ENCODE peak calls at places on chromosomes 7 and 10, in seven cellular contexts. G is brain microvascular endothelial cell, M is astrocyte of the spinal cord, X is PC-3, S is AG10803, L is fibroblast of pulmonary artery, N is cardiac fibroblast. K is an unnamed sample.

GRCh38 chr10:48811917-48812316 is 127.2 kb downstream of the WDFY4 start:
- DNase-seq in S (peak), N (peak), X (no peak), M (no peak), G (peak), L (no peak), K (no peak)

GRCh38 chr7:46544396-46545008 is 623.4 kb upstream of the IGFBP3 start:
- DNase-seq in L (peak), X (peak), G (no peak), M (peak), N (peak), S (peak), K (no peak)

GRCh38 chr7:97859606-97860204 is 12.5 kb downstream of the ASNS start:
- DNase-seq in G (no peak), L (no peak), M (no peak), X (no peak), S (no peak), N (peak), K (no peak)

GRCh38 chr7:148575640-148576411 is 14.7 kb upstream of the C7orf33 start:
- DNase-seq in M (peak), X (peak), S (peak), N (peak), L (peak), G (peak), K (peak)

GRCh38 chr10:117537436-117537903 is 5.1 kb upstream of the EMX2 start:
- DNase-seq in X (peak), L (no peak), S (no peak), M (no peak), G (no peak), N (no peak), K (peak)

GRCh38 chr10:123578721-123579120 is 87.4 kb upstream of the GPR26 start:
- DNase-seq in G (no peak), M (no peak), S (no peak), X (no peak), N (no peak), L (no peak), K (peak)

GRCh38 chr10:85655394-85655793 is 711.2 kb downstream of the GRID1 start:
- DNase-seq in S (no peak), N (no peak), M (peak), L (no peak), G (peak), X (no peak), K (no peak)

GRCh38 chr7:149414745-149415390 is 46.0 kb downstream of the ZNF777 start:
- DNase-seq in G (peak), L (peak), X (no peak), N (peak), S (peak), M (peak), K (peak)

GRCh38 chr10:84574101-84574500 is 245.7 kb downstream of the CCSER2 start:
- DNase-seq in X (peak), N (no peak), M (no peak), G (peak), L (no peak), S (no peak), K (no peak)

GRCh38 chr7:816751-817671 is 15.3 kb upstream of the SUN1 start:
- DNase-seq in X (peak), G (no peak), S (no peak), M (peak), L (no peak), N (no peak), K (no peak)

GRCh38 chr7:116733924-116734591 is 62.1 kb downstream of the MET start:
- DNase-seq in L (no peak), M (no peak), G (no peak), S (no peak), X (no peak), N (no peak), K (no peak)

GRCh38 chr7:102872460-102872859 is 40.3 kb upstream of the LRRC17 start:
- DNase-seq in S (peak), N (peak), M (peak), X (peak), G (peak), L (peak), K (no peak)

GRCh38 chr7:110010379-110010778 is 1080.5 kb upstream of the LRRN3 start:
- DNase-seq in M (no peak), G (no peak), L (no peak), S (no peak), N (no peak), X (no peak), K (no peak)

GRCh38 chr7:129271500-129272355 is 46.9 kb downstream of the AHCYL2 start:
- DNase-seq in M (peak), G (peak), N (peak), S (peak), L (peak), X (peak), K (no peak)

GRCh38 chr7:50591480-50592438 is 26.6 kb upstream of the DDC start:
- DNase-seq in G (no peak), L (no peak), N (no peak), X (no peak), M (no peak), S (no peak), K (no peak)

GRCh38 chr7:33836797-33837355 is 68.5 kb upstream of the BMPER start:
- DNase-seq in G (no peak), X (peak), L (no peak), N (no peak), S (no peak), M (no peak), K (no peak)

GRCh38 chr7:19268737-19269136 is 123.5 kb upstream of the FERD3L start:
- DNase-seq in X (no peak), N (peak), L (peak), M (no peak), G (no peak), S (peak), K (no peak)

GRCh38 chr7:2633538-2634264 is 1.9 kb downstream of the TTYH3 start:
- DNase-seq in S (peak), N (peak), X (peak), G (peak), L (peak), M (peak), K (no peak)

GRCh38 chr10:99623919-99624318 is 3.7 kb upstream of the SLC25A28 start:
- DNase-seq in N (no peak), S (no peak), L (no peak), M (no peak), G (no peak), X (no peak), K (no peak)

DNA sequence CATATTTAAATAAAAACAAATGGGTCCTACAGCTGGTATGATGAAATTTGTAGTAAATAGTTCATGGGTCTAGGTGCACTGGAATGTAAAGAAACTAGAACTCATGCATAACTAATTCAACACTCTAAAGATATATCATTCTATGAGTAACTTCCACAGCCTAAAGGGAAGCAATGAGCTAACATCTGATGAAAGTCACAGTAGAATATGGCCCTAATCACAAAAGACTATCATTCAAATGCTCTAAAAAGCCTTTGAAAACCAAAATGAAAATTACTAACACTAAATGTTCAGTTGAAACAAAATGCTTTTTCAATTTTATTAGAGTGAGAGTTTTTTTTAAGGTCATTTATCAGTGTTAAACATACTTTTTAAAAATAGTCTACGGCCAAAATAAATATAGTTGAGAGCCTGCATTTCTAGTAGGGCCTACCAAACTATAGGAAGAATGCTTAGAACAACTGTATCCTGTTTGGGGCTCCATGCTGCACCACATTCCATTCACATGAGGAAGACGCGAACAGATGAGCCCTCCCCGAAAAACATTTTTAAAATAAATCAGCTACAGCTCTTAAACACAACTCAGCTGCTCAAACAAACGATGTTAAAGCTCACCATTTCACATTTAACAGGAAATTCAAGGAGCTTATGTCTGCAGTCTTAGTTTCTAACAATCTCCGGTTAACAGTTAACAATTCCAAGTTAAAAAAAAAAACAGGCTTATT is 134.4 kb downstream of the NRBF2 start:
- DNase-seq in S (peak), M (peak), N (peak), G (peak), L (peak), X (peak), K (no peak)
- H3K4me3 ChIP-seq in S (peak), M (peak), N (peak), G (peak), L (peak), X (peak), K (peak)

DNA sequence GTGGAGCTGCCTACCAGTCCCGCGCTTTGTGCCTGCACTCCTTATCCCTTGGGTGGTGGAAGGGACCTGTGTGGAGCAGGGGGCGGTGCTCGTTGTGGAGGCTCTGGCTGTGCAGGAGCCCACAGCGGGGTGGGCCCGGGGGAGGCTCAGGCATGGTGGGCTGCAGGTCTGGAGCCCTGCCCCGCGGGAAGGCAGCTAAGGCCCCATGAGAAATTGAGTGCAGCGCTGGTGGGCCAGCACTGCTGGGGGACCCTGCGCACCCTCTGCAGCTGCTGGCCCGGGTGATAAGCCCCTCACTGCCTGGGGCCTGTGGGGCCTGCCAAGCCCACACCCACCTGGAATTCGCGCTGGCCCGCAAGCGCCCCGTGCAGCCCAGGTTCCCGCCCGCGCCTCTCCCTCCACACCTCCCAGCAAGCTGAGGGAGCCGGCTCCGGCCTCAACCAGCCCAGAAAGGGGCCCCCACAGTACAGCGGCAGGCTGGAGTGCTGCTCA is 859.6 kb upstream of the KCND2 start:
- DNase-seq in S (no peak), L (no peak), G (no peak), M (no peak), N (no peak), X (no peak), K (no peak)
- H3K4me3 ChIP-seq in S (no peak), L (no peak), G (no peak), M (no peak), N (no peak), X (no peak), K (no peak)

GRCh38 chr10:86957471-86958108 is at the start of gene MMRN2:
- DNase-seq in S (no peak), L (peak), G (no peak), X (no peak), N (peak), M (no peak), K (no peak)
- H3K4me3 ChIP-seq in S (no peak), L (peak), G (no peak), X (no peak), N (peak), M (no peak), K (no peak)

GRCh38 chr7:111190804-111191203 is 99.9 kb downstream of the LRRN3 start:
- DNase-seq in L (no peak), M (no peak), S (no peak), N (no peak), G (no peak), X (no peak), K (no peak)

GRCh38 chr7:111183373-111183772 is 92.4 kb downstream of the LRRN3 start:
- DNase-seq in X (no peak), L (no peak), G (no peak), S (no peak), M (no peak), N (no peak), K (no peak)

GRCh38 chr7:111180273-111180814 is 89.4 kb downstream of the LRRN3 start:
- DNase-seq in S (no peak), G (no peak), N (no peak), X (no peak), L (no peak), M (no peak), K (no peak)

DNA sequence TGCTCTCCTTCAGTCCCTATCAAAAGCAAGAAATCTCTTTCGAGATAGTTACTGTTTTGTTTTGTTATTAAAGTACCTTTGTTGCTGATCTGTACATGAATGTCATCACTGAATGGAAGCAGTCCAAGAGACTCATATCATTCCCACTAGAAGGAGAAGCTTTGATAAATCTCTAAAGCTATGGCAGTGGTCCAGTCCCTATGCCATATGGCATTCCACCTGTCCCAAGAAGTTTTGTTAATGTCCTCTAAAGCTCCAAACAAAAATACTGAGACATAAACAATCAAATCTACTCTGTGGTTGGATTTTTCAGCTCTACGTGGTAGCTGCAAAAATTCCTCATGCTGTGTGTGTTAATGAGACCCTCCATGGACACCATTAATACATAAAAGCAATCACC is 94.0 kb downstream of the LRRN3 start:
- DNase-seq in X (no peak), L (no peak), M (no peak), S (no peak), G (no peak), N (no peak), K (no peak)
- H3K4me3 ChIP-seq in X (no peak), L (no peak), M (no peak), S (no peak), G (no peak), N (no peak), K (no peak)

GRCh38 chr7:127844707-127845331 is 186.4 kb downstream of the LRRC4 start:
- DNase-seq in M (peak), N (peak), S (peak), L (peak), G (peak), X (peak), K (no peak)
- H3K4me3 ChIP-seq in M (no peak), N (no peak), S (no peak), L (no peak), G (no peak), X (no peak), K (no peak)

DNA sequence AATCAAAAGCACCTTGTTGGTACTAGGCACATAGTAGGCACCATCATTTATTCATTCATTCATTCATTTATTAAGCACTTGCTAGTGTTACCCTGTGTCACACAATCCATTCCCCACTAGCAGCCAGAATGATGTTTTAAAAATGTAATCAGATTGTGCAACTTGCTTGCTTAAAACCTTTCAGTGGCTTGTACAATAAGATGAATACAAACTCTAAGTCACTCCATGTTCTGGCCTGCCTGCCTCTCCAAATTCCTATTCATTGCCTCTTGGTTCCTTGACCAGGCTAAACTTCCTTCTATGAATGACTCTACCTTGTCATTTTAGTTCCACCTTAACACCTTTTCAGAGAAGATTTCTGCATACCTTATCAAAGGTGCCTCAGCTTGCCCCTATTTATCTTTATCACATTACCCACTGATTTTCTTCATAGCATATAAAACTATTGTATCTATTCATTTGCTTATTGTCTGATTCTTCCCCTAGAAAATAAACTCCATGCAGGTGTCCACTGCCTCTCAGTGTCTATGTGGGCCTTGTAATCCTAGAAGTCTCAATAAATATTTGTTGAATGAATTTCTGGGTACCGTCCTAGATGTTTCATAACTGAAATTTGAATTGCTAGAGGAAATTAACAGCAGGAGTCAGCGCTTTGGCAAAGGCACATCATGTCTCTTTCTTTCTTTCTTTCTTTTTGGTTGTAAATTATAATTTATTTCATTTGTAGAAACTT is 169.5 kb downstream of the TMEM26 start:
- DNase-seq in S (peak), M (no peak), L (peak), G (no peak), X (no peak), N (peak), K (no peak)
- H3K4me3 ChIP-seq in S (no peak), M (no peak), L (no peak), G (peak), X (peak), N (no peak), K (no peak)

DNA sequence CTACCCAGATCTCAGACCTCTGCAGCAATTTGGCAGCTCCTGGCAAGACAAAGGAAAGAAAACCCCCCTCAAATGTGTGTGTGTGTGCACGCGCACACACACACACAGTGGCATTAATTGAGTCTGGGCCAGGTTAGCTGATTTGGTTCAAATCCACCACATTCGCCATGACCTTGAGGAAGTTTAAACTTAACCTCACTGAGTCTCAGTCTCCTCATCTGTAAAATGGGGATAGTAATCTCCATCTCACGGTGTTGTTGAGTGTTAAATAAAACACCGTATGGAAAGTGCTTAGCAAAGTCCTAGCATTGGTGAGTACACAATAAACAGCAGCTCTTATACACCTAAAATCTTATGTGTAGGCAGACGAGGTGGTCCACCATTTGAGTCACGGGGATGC is 4.9 kb downstream of the LOXL4 start:
- DNase-seq in L (no peak), N (no peak), G (no peak), S (no peak), X (no peak), M (no peak), K (no peak)
- H3K4me3 ChIP-seq in L (no peak), N (no peak), G (no peak), S (no peak), X (no peak), M (no peak), K (no peak)

GRCh38 chr10:76036410-76036940 is 605.1 kb downstream of the LRMDA start:
- DNase-seq in M (peak), G (peak), X (peak), L (peak), N (peak), S (peak), K (peak)
- H3K4me3 ChIP-seq in M (no peak), G (peak), X (peak), L (no peak), N (no peak), S (no peak), K (no peak)

K was measured in lower leg skin.